ENCODE peak calls at places on chromosomes 16 and 17, in five cellular contexts. V is NCI-H1930, I is cardiac muscle cell, A is left colon, K is adrenal gland. C is an unnamed sample.

GRCh38 chr17:79951361-79952264 is 84.1 kb downstream of the TBC1D16 start:
- DNase-seq in V (no peak), I (peak; percentile 94), A (no peak), K (peak; percentile 74), C (no peak)

GRCh38 chr17:69525920-69526841 is 111.7 kb downstream of the MAP2K6 start:
- DNase-seq in V (peak; percentile 46), I (peak; percentile 79), A (no peak), K (peak; percentile 67), C (no peak)

GRCh38 chr17:49459401-49459984 is 35.6 kb upstream of the NGFR start:
- DNase-seq in V (no peak), I (peak; percentile 29), A (no peak), K (no peak), C (no peak)

GRCh38 chr16:88437367-88437964 is 15.6 kb upstream of the ZFPM1 start:
- DNase-seq in V (peak; percentile 57), I (peak; percentile 43), A (no peak), K (peak; percentile 68), C (peak; percentile 92)

GRCh38 chr17:81811705-81812570 is 8.0 kb downstream of the GCGR start:
- DNase-seq in V (no peak), I (no peak), A (no peak), K (peak; percentile 70), C (no peak)

GRCh38 chr17:1958134-1958881 is 66.8 kb downstream of the RTN4RL1 start:
- DNase-seq in V (no peak), I (peak; percentile 15), A (no peak), K (no peak), C (no peak)

GRCh38 chr17:27446569-27447301 is 9.5 kb upstream of the KSR1 start:
- DNase-seq in V (no peak), I (peak; percentile 98), A (no peak), K (no peak), C (no peak)

GRCh38 chr16:27325736-27326135 is 12.0 kb downstream of the IL4R start:
- DNase-seq in V (no peak), I (no peak), A (no peak), K (no peak), C (no peak)

GRCh38 chr17:48175692-48176450 is 68.3 kb downstream of the SNX11 start:
- DNase-seq in V (no peak), I (peak; percentile 54), A (no peak), K (no peak), C (no peak)

GRCh38 chr16:20918486-20919239 is 18.1 kb downstream of the LYRM1 start:
- DNase-seq in V (no peak), I (peak; percentile 86), A (no peak), K (peak; percentile 80), C (no peak)

GRCh38 chr16:56629531-56629930 is 2.9 kb upstream of the MT1M start:
- DNase-seq in V (no peak), I (no peak), A (no peak), K (no peak), C (no peak)

GRCh38 chr16:1044515-1045362 is 27.8 kb upstream of the SSTR5 start:
- DNase-seq in V (no peak), I (no peak), A (no peak), K (no peak), C (no peak)

GRCh38 chr17:66840061-66840460 is 5.1 kb downstream of the CACNG5 start:
- DNase-seq in V (no peak), I (no peak), A (no peak), K (peak; percentile 21), C (no peak)

GRCh38 chr17:56602292-56603130 is 9.0 kb downstream of the NOG start:
- DNase-seq in V (no peak), I (no peak), A (no peak), K (no peak), C (no peak)

GRCh38 chr17:39636587-39636926 is 387 bp upstream of the STARD3 start:
- DNase-seq in V (no peak), I (no peak), A (no peak), K (no peak), C (no peak)

GRCh38 chr16:81920498-81920897 is 90.8 kb downstream of the SDR42E1 start:
- DNase-seq in V (no peak), I (no peak), A (no peak), K (no peak), C (no peak)

GRCh38 chr17:27461192-27461859 is 5.1 kb downstream of the KSR1 start:
- DNase-seq in V (no peak), I (no peak), A (no peak), K (no peak), C (no peak)